ENCODE peak calls at places on chromosomes 13 and 19, in seven cellular contexts. L is endothelial cell, V is omental fat pad, I is left ventricle myocardium inferior, D is lower leg skin, J is AG10803, T is Peyer's patch. P is an unnamed sample.
A peak's percentile ranks its signal among the peaks of the same experiment; 100 is the strongest.

GRCh38 chr19:44891016-44891882 is at the start of gene TOMM40:
- DNase-seq in J (no peak), D (peak; percentile 100), I (peak; percentile 100), T (peak; percentile 100), L (peak; percentile 99), V (peak; percentile 99), P (peak; percentile 33)

GRCh38 chr19:55658846-55659459 is 4.1 kb downstream of the U2AF2 start:
- DNase-seq in L (no peak), J (no peak), T (no peak), V (no peak), D (no peak), I (no peak), P (no peak)

GRCh38 chr13:30376426-30377311 is 45.6 kb upstream of the UBE2L5 start:
- DNase-seq in J (no peak), T (peak; percentile 90), L (no peak), V (no peak), D (peak; percentile 81), I (no peak), P (peak; percentile 83)

GRCh38 chr19:56144396-56144795 is 3.3 kb downstream of the ZNF444 start:
- DNase-seq in D (no peak), J (no peak), V (no peak), I (no peak), L (no peak), T (no peak), P (no peak)

GRCh38 chr19:18657590-18658365 is 20.9 kb downstream of the KLHL26 start:
- DNase-seq in I (peak; percentile 75), L (no peak), D (no peak), V (no peak), J (peak; percentile 32), T (no peak), P (no peak)

GRCh38 chr13:41411536-41411935 is 45.8 kb upstream of the RGCC start:
- DNase-seq in I (no peak), J (peak; percentile 78), T (no peak), V (no peak), D (no peak), L (peak; percentile 19), P (no peak)

GRCh38 chr19:7515471-7516226 is at the start of gene ZNF358:
- DNase-seq in L (peak; percentile 78), V (no peak), D (peak; percentile 93), I (peak; percentile 85), T (peak; percentile 89), J (peak; percentile 72), P (peak; percentile 69)

GRCh38 chr19:55304980-55305379 is 20.2 kb downstream of the TMEM150B start:
- DNase-seq in L (no peak), T (no peak), J (no peak), D (no peak), I (no peak), V (no peak), P (no peak)

GRCh38 chr19:47255947-47256687 is at the start of gene CCDC9:
- DNase-seq in J (peak; percentile 96), L (peak; percentile 95), I (peak; percentile 95), D (peak; percentile 99), V (peak; percentile 88), T (peak; percentile 98), P (peak; percentile 98)

GRCh38 chr13:20891768-20892167 is 10.8 kb downstream of the XPO4 start:
- DNase-seq in L (no peak), J (no peak), I (no peak), T (no peak), D (no peak), V (no peak), P (no peak)

GRCh38 chr19:46928951-46929350 is 68.2 kb downstream of the ARHGAP35 start:
- DNase-seq in D (no peak), L (no peak), V (no peak), J (peak; percentile 44), T (no peak), I (no peak), P (no peak)

GRCh38 chr19:7744199-7744786 is 3.0 kb downstream of the CD209 start:
- DNase-seq in T (no peak), V (no peak), J (no peak), D (no peak), I (no peak), L (no peak), P (no peak)

GRCh38 chr19:3759482-3760254 is 1.8 kb downstream of the APBA3 start:
- DNase-seq in D (no peak), T (no peak), I (no peak), L (no peak), J (no peak), V (no peak), P (no peak)

GRCh38 chr19:48292798-48293197 is 22.9 kb downstream of the ZNF114 start:
- DNase-seq in I (no peak), T (no peak), J (peak; percentile 78), D (no peak), L (no peak), V (peak; percentile 27), P (no peak)

GRCh38 chr19:39499082-39499642 is 415 bp downstream of the DLL3 start:
- DNase-seq in T (no peak), I (no peak), D (no peak), L (peak; percentile 53), V (no peak), J (no peak), P (peak; percentile 23)

GRCh38 chr19:56199686-56200085 is 2.1 kb upstream of the ZSCAN5B start:
- DNase-seq in J (no peak), L (no peak), T (no peak), V (no peak), I (no peak), D (no peak), P (no peak)

GRCh38 chr19:48999481-49000325 is 6.0 kb downstream of the RUVBL2 start:
- DNase-seq in I (peak; percentile 38), T (peak; percentile 84), J (peak; percentile 74), L (peak; percentile 83), V (no peak), D (no peak), P (peak; percentile 77)

GRCh38 chr13:52751196-52751595 is 11.6 kb upstream of the CNMD start:
- DNase-seq in T (no peak), I (no peak), D (no peak), L (no peak), V (no peak), J (no peak), P (no peak)

GRCh38 chr19:19475845-19476828 is 39.2 kb downstream of the TSSK6 start:
- DNase-seq in L (no peak), V (no peak), J (no peak), D (no peak), T (no peak), I (no peak), P (no peak)

GRCh38 chr19:7391218-7391670 is 42.5 kb downstream of the ARHGEF18 start:
- DNase-seq in V (no peak), T (peak; percentile 85), L (no peak), D (no peak), I (no peak), J (no peak), P (no peak)

GRCh38 chr13:49454388-49455015 is 10.4 kb downstream of the SETDB2 start:
- DNase-seq in D (no peak), L (no peak), I (no peak), J (peak; percentile 70), T (no peak), V (no peak), P (no peak)

DNA sequence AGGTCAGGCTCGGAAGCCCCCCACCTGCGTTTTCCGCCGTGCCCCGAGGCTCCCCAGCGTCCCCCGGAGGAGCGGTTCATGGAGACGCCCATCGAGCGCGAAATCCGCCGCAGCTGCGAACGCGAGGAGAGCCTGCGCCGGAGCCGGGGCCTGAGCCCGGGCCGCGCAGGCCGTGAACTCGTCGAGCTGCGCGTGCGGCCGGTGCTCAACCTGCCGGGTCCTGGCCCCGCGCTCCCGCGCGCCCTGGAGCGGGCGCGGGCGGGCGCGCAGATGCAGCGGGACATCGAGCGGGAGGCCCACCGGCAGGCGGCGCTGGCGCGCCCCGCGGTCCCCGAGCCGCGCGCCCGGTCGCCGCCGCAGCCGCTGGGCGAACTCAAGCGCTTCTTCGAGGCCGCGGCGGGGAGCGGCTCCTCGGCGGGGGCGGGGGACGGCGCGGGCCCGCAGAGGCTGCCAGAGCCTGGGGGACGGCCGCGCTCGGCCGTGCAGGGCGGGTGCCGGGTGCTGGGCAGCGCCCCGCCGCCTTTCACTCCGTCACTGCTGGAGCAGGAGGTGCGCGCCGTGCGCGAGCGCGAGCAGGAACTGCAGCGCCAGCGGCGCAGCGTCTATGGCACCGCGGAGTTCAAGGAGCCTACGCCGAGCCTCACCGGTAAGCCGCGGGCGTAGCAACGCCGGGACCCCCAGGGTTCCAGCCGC is 792 bp downstream of the MISP3 start:
- DNase-seq in V (no peak), J (peak; percentile 79), D (no peak), T (peak; percentile 83), I (peak; percentile 77), L (peak; percentile 76), P (peak; percentile 81)
- TF ChIP-seq CTCF in V (peak; percentile 36), J (peak; percentile 19), D (no peak), T (peak; percentile 97), I (peak; percentile 64), L (peak; percentile 45), P (peak; percentile 61)

GRCh38 chr19:35488677-35489076 is 1.6 kb downstream of the KRTDAP start:
- DNase-seq in T (no peak), I (no peak), J (no peak), V (no peak), L (no peak), D (no peak), P (no peak)
- TF ChIP-seq CTCF in T (no peak), I (no peak), J (no peak), V (no peak), L (no peak), D (no peak), P (no peak)

GRCh38 chr13:99982021-99982740 is 597 bp downstream of the ZIC2 start:
- DNase-seq in D (no peak), V (no peak), I (no peak), J (no peak), T (no peak), L (peak; percentile 47), P (no peak)
- TF ChIP-seq CTCF in D (no peak), V (no peak), I (no peak), J (no peak), T (no peak), L (no peak), P (no peak)

GRCh38 chr19:11675569-11675968 is 63.2 kb downstream of the ZNF823 start:
- DNase-seq in V (no peak), I (no peak), T (no peak), L (no peak), J (no peak), D (no peak), P (no peak)

GRCh38 chr19:11673608-11674041 is 65.1 kb downstream of the ZNF823 start:
- DNase-seq in D (peak; percentile 89), J (peak; percentile 71), L (peak; percentile 47), T (peak; percentile 62), I (peak; percentile 66), V (peak; percentile 45), P (peak; percentile 43)

GRCh38 chr19:11678504-11678903 is 60.2 kb downstream of the ZNF823 start:
- DNase-seq in I (no peak), D (no peak), T (no peak), L (no peak), V (no peak), J (no peak), P (no peak)

GRCh38 chr19:11674067-11674492 is 64.7 kb downstream of the ZNF823 start:
- DNase-seq in V (no peak), D (no peak), I (no peak), L (no peak), J (no peak), T (no peak), P (no peak)
- TF ChIP-seq CTCF in V (no peak), D (no peak), I (no peak), L (no peak), J (no peak), T (no peak), P (no peak)